ENCODE peak calls at places on chromosomes 2 and 18, in six cellular contexts. F is foreskin keratinocyte; S is CD4-positive, alpha-beta T cell; A is WERI-Rb-1; L is right lobe of liver; H is right cardiac atrium. K is an unnamed sample.

GRCh38 chr2:48346124-48346536 is 183.8 kb upstream of the STON1 start:
- DNase-seq in F (no peak), S (no peak), A (peak; percentile 72), L (peak; percentile 76), H (peak; percentile 67), K (no peak)

GRCh38 chr18:43236921-43237320 is 40.4 kb downstream of the SYT4 start:
- DNase-seq in F (peak; percentile 2), S (no peak), A (no peak), L (no peak), H (no peak), K (no peak)

GRCh38 chr18:63095768-63096167 is 223.8 kb downstream of the BCL2 start:
- DNase-seq in F (no peak), S (no peak), A (no peak), L (no peak), H (no peak), K (no peak)

GRCh38 chr2:20110876-20111275 is 59.4 kb upstream of the LAPTM4A start:
- DNase-seq in F (no peak), S (no peak), A (peak; percentile 91), L (no peak), H (no peak), K (no peak)

GRCh38 chr2:79630060-79630459 is 117.2 kb downstream of the CTNNA2 start:
- DNase-seq in F (peak; percentile 5), S (no peak), A (no peak), L (no peak), H (no peak), K (no peak)

GRCh38 chr18:22558945-22559385 is 141.2 kb upstream of the CTAGE1 start:
- DNase-seq in F (no peak), S (no peak), A (no peak), L (peak; percentile 89), H (peak; percentile 93), K (no peak)

GRCh38 chr2:72082021-72082739 is 65.5 kb downstream of the CYP26B1 start:
- DNase-seq in F (no peak), S (no peak), A (no peak), L (no peak), H (no peak), K (no peak)

GRCh38 chr18:58392336-58393000 is 236.4 kb downstream of the ALPK2 start:
- DNase-seq in F (no peak), S (no peak), A (no peak), L (no peak), H (no peak), K (no peak)

GRCh38 chr2:70190086-70190412 is 770 bp downstream of the C2orf42 start:
- DNase-seq in F (no peak), S (peak; percentile 22), A (no peak), L (no peak), H (no peak), K (no peak)

GRCh38 chr2:25215948-25216679 is 47.7 kb upstream of the POMC start:
- DNase-seq in F (no peak), S (peak; percentile 78), A (no peak), L (peak; percentile 68), H (peak; percentile 95), K (no peak)

GRCh38 chr2:240891492-240892340 is 4.2 kb downstream of the MAB21L4 start:
- DNase-seq in F (no peak), S (no peak), A (no peak), L (no peak), H (peak; percentile 47), K (no peak)

GRCh38 chr2:120485096-120485495 is 139.2 kb downstream of the INHBB start:
- DNase-seq in F (no peak), S (no peak), A (no peak), L (peak; percentile 92), H (no peak), K (no peak)

GRCh38 chr2:75643980-75644379 is 2.6 kb upstream of the MRPL19 start:
- DNase-seq in F (no peak), S (no peak), A (no peak), L (no peak), H (no peak), K (no peak)

GRCh38 chr18:715626-716025 is 3.2 kb upstream of the ENOSF1 start:
- DNase-seq in F (peak; percentile 77), S (no peak), A (no peak), L (no peak), H (no peak), K (peak; percentile 45)

DNA sequence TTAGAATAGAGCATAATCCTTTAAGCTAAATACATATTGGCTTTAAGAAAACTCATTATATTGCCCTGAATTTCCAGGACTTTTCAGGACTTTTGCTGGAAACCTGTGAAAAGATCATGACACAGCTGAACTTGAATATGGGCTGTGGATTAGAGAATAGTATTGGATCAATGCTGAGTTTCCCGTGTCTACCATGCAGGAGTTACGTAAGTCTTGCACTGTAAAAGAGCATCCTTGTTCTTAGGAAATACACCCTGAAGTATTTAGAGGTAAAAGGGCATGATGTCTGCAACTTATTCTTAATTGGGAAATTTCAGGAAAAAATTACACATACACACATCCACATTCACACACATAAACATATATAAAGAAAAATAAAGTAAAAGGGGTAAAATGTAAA is 82.1 kb downstream of the ZFP36L2 start:
- DNase-seq in F (no peak), S (no peak), A (no peak), L (peak; percentile 50), H (no peak), K (no peak)
- H3K27ac ChIP-seq in F (no peak overlapping the region), S (no peak overlapping the region), A (no peak overlapping the region), L (no peak overlapping the region), H (no peak overlapping the region), K (no peak overlapping the region)

GRCh38 chr2:237669628-237670351 is 42.4 kb downstream of the LRRFIP1 start:
- DNase-seq in F (no peak), S (no peak), A (peak; percentile 69), L (peak; percentile 84), H (peak; percentile 85), K (no peak)
- H3K27ac ChIP-seq in F (no peak overlapping the region), S (no peak overlapping the region), A (peak overlapping the region; percentile 19), L (peak overlapping the region; percentile 80), H (peak overlapping the region; percentile 62), K (no peak overlapping the region)

GRCh38 chr2:233837694-233838229 is 16.6 kb downstream of the HJURP start:
- DNase-seq in F (peak; percentile 13), S (no peak), A (no peak), L (no peak), H (no peak), K (no peak)
- H3K27ac ChIP-seq in F (no peak overlapping the region), S (no peak overlapping the region), A (no peak overlapping the region), L (no peak overlapping the region), H (no peak overlapping the region), K (no peak overlapping the region)

GRCh38 chr2:98915751-98916358 is 20.2 kb downstream of the CRACDL start:
- DNase-seq in F (peak; percentile 80), S (no peak), A (no peak), L (no peak), H (no peak), K (no peak)
- H3K27ac ChIP-seq in F (no peak overlapping the region), S (no peak overlapping the region), A (no peak overlapping the region), L (no peak overlapping the region), H (no peak overlapping the region), K (peak overlapping the region; percentile 36)

DNA sequence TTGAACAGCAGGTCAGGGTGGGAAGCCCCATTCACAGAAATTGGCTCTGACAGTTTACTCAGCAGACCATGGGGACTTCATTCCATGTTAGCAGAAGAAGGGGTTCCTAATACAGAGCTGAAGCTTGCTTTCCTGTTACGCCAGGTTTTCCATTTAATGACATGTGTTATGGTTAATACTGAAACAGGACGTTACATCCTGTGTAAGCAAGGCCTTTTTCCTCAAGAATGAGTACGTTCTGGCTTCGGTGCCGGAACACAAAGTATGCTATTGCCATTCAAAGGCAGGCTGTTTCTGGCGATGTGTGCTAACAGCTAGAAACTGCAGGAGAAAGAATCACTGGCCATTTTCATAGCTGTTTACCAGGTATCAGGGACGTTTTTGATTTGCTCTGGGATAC is 190.4 kb downstream of the SNTG2 start:
- DNase-seq in F (no peak), S (no peak), A (no peak), L (no peak), H (no peak), K (no peak)
- H3K27ac ChIP-seq in F (no peak overlapping the region), S (no peak overlapping the region), A (no peak overlapping the region), L (no peak overlapping the region), H (no peak overlapping the region), K (no peak overlapping the region)

GRCh38 chr2:30691091-30691947 is 115.9 kb downstream of the CAPN13 start:
- DNase-seq in F (no peak), S (no peak), A (no peak), L (peak; percentile 31), H (no peak), K (no peak)
- H3K27ac ChIP-seq in F (no peak overlapping the region), S (no peak overlapping the region), A (no peak overlapping the region), L (no peak overlapping the region), H (no peak overlapping the region), K (no peak overlapping the region)

GRCh38 chr2:100214265-100214961 is 72.0 kb upstream of the AFF3 start:
- DNase-seq in F (no peak), S (no peak), A (no peak), L (peak; percentile 88), H (peak; percentile 74), K (no peak)
- H3K27ac ChIP-seq in F (no peak overlapping the region), S (no peak overlapping the region), A (no peak overlapping the region), L (peak overlapping the region; percentile 83), H (peak overlapping the region; percentile 91), K (no peak overlapping the region)

GRCh38 chr2:43841949-43842865 is 3.4 kb downstream of the ABCG8 start:
- DNase-seq in F (no peak), S (no peak), A (no peak), L (peak; percentile 78), H (no peak), K (no peak)
- H3K27ac ChIP-seq in F (no peak overlapping the region), S (no peak overlapping the region), A (no peak overlapping the region), L (peak overlapping the region; percentile 82), H (no peak overlapping the region), K (no peak overlapping the region)

GRCh38 chr2:197889041-197889440 is 84.6 kb downstream of the PLCL1 start:
- DNase-seq in F (peak; percentile 75), S (no peak), A (no peak), L (no peak), H (no peak), K (peak; percentile 41)

GRCh38 chr2:197893403-197894177 is 89.2 kb downstream of the PLCL1 start:
- DNase-seq in F (no peak), S (no peak), A (no peak), L (no peak), H (peak; percentile 61), K (no peak)

GRCh38 chr2:197894751-197895274 is 90.4 kb downstream of the PLCL1 start:
- DNase-seq in F (no peak), S (no peak), A (no peak), L (no peak), H (no peak), K (no peak)

GRCh38 chr2:197890160-197890559 is 85.8 kb downstream of the PLCL1 start:
- DNase-seq in F (no peak), S (no peak), A (no peak), L (no peak), H (no peak), K (no peak)

DNA sequence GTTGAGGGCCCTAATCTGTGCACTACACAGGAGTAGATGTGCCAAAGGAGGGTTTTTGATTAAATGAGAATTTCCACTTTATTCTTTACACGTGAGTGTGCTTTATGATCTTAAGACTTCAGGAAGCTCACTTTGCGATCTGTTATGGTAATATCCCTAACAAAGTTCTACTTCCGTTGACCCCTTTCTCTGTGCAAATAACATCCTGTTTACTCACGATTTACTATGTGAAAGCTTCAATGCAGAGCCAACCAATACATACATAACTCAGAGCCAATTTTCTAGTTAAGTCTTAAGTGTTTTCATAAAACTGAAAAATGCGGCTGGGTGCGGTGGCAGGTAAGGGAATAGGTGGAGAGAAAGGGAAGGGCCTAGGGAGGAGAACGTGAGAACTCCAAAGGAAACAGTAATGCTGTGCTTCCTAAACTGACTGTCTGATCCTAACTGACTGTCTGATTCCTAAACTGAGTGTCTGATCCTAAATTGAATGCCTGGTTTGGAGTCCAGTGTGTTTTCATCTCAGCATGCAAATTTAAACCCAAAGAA is 87.6 kb downstream of the PLCL1 start:
- DNase-seq in F (no peak), S (no peak), A (no peak), L (no peak), H (no peak), K (no peak)
- H3K27ac ChIP-seq in F (no peak overlapping the region), S (peak overlapping the region; percentile 37), A (no peak overlapping the region), L (no peak overlapping the region), H (no peak overlapping the region), K (no peak overlapping the region)

K was measured in epithelial cell of prostate.